ENCODE peak calls at places on chromosomes 11 and 22, in ten cellular contexts. One of them, this sample, is unnamed.

GRCh38 chr11:67500818-67501584 is 4.2 kb downstream of the PITPNM1 start:
- DNase-seq in Right ventricle myocardium superior: no peak
- DNase-seq in EL: no peak
- DNase-seq in transverse colon: no peak
- DNase-seq in fibroblast of mammary gland: no peak
- DNase-seq in skeletal muscle cell: no peak
- DNase-seq in stimulated activated naive CD8-positive, alpha-beta T cell treated with anti-CD3 and anti-CD28 coated beads, Interleukin-15, Interleukin-2, amounts not matched to agents 100 U/mL and 50 U/mL, for 24 hours: no peak
- DNase-seq in stimulated activated CD4-positive, alpha-beta T cell treated with anti-CD3 and anti-CD28 coated beads, Interleukin-1b, Interleukin-23, amount 100 ng/mL, for 1 hour: no peak
- DNase-seq in CD4-positive, alpha-beta T cell: no peak
- DNase-seq in body of pancreas: no peak
- DNase-seq in this sample: no peak

GRCh38 chr22:32674925-32675825 is 126.3 kb upstream of the TIMP3 start:
- DNase-seq in skeletal muscle cell: no peak
- DNase-seq in EL: peak; percentile 24
- DNase-seq in stimulated activated naive CD8-positive, alpha-beta T cell treated with anti-CD3 and anti-CD28 coated beads, Interleukin-15, Interleukin-2, amounts not matched to agents 100 U/mL and 50 U/mL, for 24 hours: no peak
- DNase-seq in transverse colon: no peak
- DNase-seq in CD4-positive, alpha-beta T cell: no peak
- DNase-seq in body of pancreas: no peak
- DNase-seq in stimulated activated CD4-positive, alpha-beta T cell treated with anti-CD3 and anti-CD28 coated beads, Interleukin-1b, Interleukin-23, amount 100 ng/mL, for 1 hour: no peak
- DNase-seq in fibroblast of mammary gland: peak; percentile 68
- DNase-seq in Right ventricle myocardium superior: no peak
- DNase-seq in this sample: no peak

GRCh38 chr11:2272241-2272945 is 2.0 kb upstream of the ASCL2 start:
- DNase-seq in stimulated activated CD4-positive, alpha-beta T cell treated with anti-CD3 and anti-CD28 coated beads, Interleukin-1b, Interleukin-23, amount 100 ng/mL, for 1 hour: no peak
- DNase-seq in stimulated activated naive CD8-positive, alpha-beta T cell treated with anti-CD3 and anti-CD28 coated beads, Interleukin-15, Interleukin-2, amounts not matched to agents 100 U/mL and 50 U/mL, for 24 hours: no peak
- DNase-seq in fibroblast of mammary gland: no peak
- DNase-seq in Right ventricle myocardium superior: peak; percentile 17
- DNase-seq in skeletal muscle cell: no peak
- DNase-seq in CD4-positive, alpha-beta T cell: no peak
- DNase-seq in body of pancreas: no peak
- DNase-seq in transverse colon: no peak
- DNase-seq in EL: no peak
- DNase-seq in this sample: peak; percentile 16

GRCh38 chr11:46322759-46323158 is 24.5 kb upstream of the DGKZ start:
- DNase-seq in EL: peak; percentile 42
- DNase-seq in fibroblast of mammary gland: peak; percentile 52
- DNase-seq in Right ventricle myocardium superior: no peak
- DNase-seq in CD4-positive, alpha-beta T cell: no peak
- DNase-seq in transverse colon: no peak
- DNase-seq in stimulated activated CD4-positive, alpha-beta T cell treated with anti-CD3 and anti-CD28 coated beads, Interleukin-1b, Interleukin-23, amount 100 ng/mL, for 1 hour: no peak
- DNase-seq in skeletal muscle cell: no peak
- DNase-seq in body of pancreas: no peak
- DNase-seq in stimulated activated naive CD8-positive, alpha-beta T cell treated with anti-CD3 and anti-CD28 coated beads, Interleukin-15, Interleukin-2, amounts not matched to agents 100 U/mL and 50 U/mL, for 24 hours: peak; percentile 45
- DNase-seq in this sample: no peak

GRCh38 chr11:830295-831131 is 2.2 kb upstream of the CD151 start:
- DNase-seq in fibroblast of mammary gland: no peak
- DNase-seq in stimulated activated CD4-positive, alpha-beta T cell treated with anti-CD3 and anti-CD28 coated beads, Interleukin-1b, Interleukin-23, amount 100 ng/mL, for 1 hour: no peak
- DNase-seq in Right ventricle myocardium superior: peak; percentile 90
- DNase-seq in skeletal muscle cell: no peak
- DNase-seq in stimulated activated naive CD8-positive, alpha-beta T cell treated with anti-CD3 and anti-CD28 coated beads, Interleukin-15, Interleukin-2, amounts not matched to agents 100 U/mL and 50 U/mL, for 24 hours: peak; percentile 77
- DNase-seq in EL: peak; percentile 72
- DNase-seq in transverse colon: peak; percentile 84
- DNase-seq in body of pancreas: peak; percentile 31
- DNase-seq in CD4-positive, alpha-beta T cell: peak; percentile 52
- DNase-seq in this sample: peak; percentile 92

GRCh38 chr22:42863349-42863911 is 6.4 kb upstream of the ARFGAP3 start:
- DNase-seq in CD4-positive, alpha-beta T cell: no peak
- DNase-seq in transverse colon: no peak
- DNase-seq in skeletal muscle cell: peak; percentile 74
- DNase-seq in body of pancreas: no peak
- DNase-seq in fibroblast of mammary gland: peak; percentile 90
- DNase-seq in stimulated activated naive CD8-positive, alpha-beta T cell treated with anti-CD3 and anti-CD28 coated beads, Interleukin-15, Interleukin-2, amounts not matched to agents 100 U/mL and 50 U/mL, for 24 hours: peak; percentile 53
- DNase-seq in Right ventricle myocardium superior: no peak
- DNase-seq in stimulated activated CD4-positive, alpha-beta T cell treated with anti-CD3 and anti-CD28 coated beads, Interleukin-1b, Interleukin-23, amount 100 ng/mL, for 1 hour: no peak
- DNase-seq in EL: peak; percentile 65
- DNase-seq in this sample: no peak

GRCh38 chr11:44983786-44984185 is 33.1 kb upstream of the TP53I11 start:
- DNase-seq in body of pancreas: peak; percentile 4
- DNase-seq in Right ventricle myocardium superior: no peak
- DNase-seq in skeletal muscle cell: no peak
- DNase-seq in stimulated activated CD4-positive, alpha-beta T cell treated with anti-CD3 and anti-CD28 coated beads, Interleukin-1b, Interleukin-23, amount 100 ng/mL, for 1 hour: no peak
- DNase-seq in CD4-positive, alpha-beta T cell: no peak
- DNase-seq in transverse colon: no peak
- DNase-seq in stimulated activated naive CD8-positive, alpha-beta T cell treated with anti-CD3 and anti-CD28 coated beads, Interleukin-15, Interleukin-2, amounts not matched to agents 100 U/mL and 50 U/mL, for 24 hours: no peak
- DNase-seq in fibroblast of mammary gland: no peak
- DNase-seq in EL: no peak
- DNase-seq in this sample: no peak

GRCh38 chr22:50192056-50192824 is 6.5 kb downstream of the TRABD start:
- DNase-seq in Right ventricle myocardium superior: no peak
- DNase-seq in fibroblast of mammary gland: peak; percentile 33
- DNase-seq in stimulated activated CD4-positive, alpha-beta T cell treated with anti-CD3 and anti-CD28 coated beads, Interleukin-1b, Interleukin-23, amount 100 ng/mL, for 1 hour: no peak
- DNase-seq in CD4-positive, alpha-beta T cell: no peak
- DNase-seq in skeletal muscle cell: no peak
- DNase-seq in EL: no peak
- DNase-seq in stimulated activated naive CD8-positive, alpha-beta T cell treated with anti-CD3 and anti-CD28 coated beads, Interleukin-15, Interleukin-2, amounts not matched to agents 100 U/mL and 50 U/mL, for 24 hours: no peak
- DNase-seq in body of pancreas: no peak
- DNase-seq in transverse colon: no peak
- DNase-seq in this sample: peak; percentile 73

GRCh38 chr11:118998822-118999221 is 884 bp downstream of the CENATAC start:
- DNase-seq in Right ventricle myocardium superior: no peak
- DNase-seq in stimulated activated naive CD8-positive, alpha-beta T cell treated with anti-CD3 and anti-CD28 coated beads, Interleukin-15, Interleukin-2, amounts not matched to agents 100 U/mL and 50 U/mL, for 24 hours: no peak
- DNase-seq in stimulated activated CD4-positive, alpha-beta T cell treated with anti-CD3 and anti-CD28 coated beads, Interleukin-1b, Interleukin-23, amount 100 ng/mL, for 1 hour: no peak
- DNase-seq in fibroblast of mammary gland: peak; percentile 68
- DNase-seq in skeletal muscle cell: no peak
- DNase-seq in transverse colon: no peak
- DNase-seq in EL: peak; percentile 91
- DNase-seq in CD4-positive, alpha-beta T cell: no peak
- DNase-seq in body of pancreas: no peak
- DNase-seq in this sample: no peak

GRCh38 chr11:1411301-1411700 is 21.6 kb downstream of the BRSK2 start:
- DNase-seq in fibroblast of mammary gland: no peak
- DNase-seq in Right ventricle myocardium superior: no peak
- DNase-seq in transverse colon: no peak
- DNase-seq in CD4-positive, alpha-beta T cell: no peak
- DNase-seq in stimulated activated CD4-positive, alpha-beta T cell treated with anti-CD3 and anti-CD28 coated beads, Interleukin-1b, Interleukin-23, amount 100 ng/mL, for 1 hour: no peak
- DNase-seq in stimulated activated naive CD8-positive, alpha-beta T cell treated with anti-CD3 and anti-CD28 coated beads, Interleukin-15, Interleukin-2, amounts not matched to agents 100 U/mL and 50 U/mL, for 24 hours: no peak
- DNase-seq in body of pancreas: peak; percentile 94
- DNase-seq in EL: no peak
- DNase-seq in skeletal muscle cell: no peak
- DNase-seq in this sample: no peak

GRCh38 chr11:112156153-112156552 is 7.7 kb downstream of the IL18 start:
- DNase-seq in stimulated activated naive CD8-positive, alpha-beta T cell treated with anti-CD3 and anti-CD28 coated beads, Interleukin-15, Interleukin-2, amounts not matched to agents 100 U/mL and 50 U/mL, for 24 hours: no peak
- DNase-seq in Right ventricle myocardium superior: no peak
- DNase-seq in fibroblast of mammary gland: no peak
- DNase-seq in stimulated activated CD4-positive, alpha-beta T cell treated with anti-CD3 and anti-CD28 coated beads, Interleukin-1b, Interleukin-23, amount 100 ng/mL, for 1 hour: no peak
- DNase-seq in EL: no peak
- DNase-seq in transverse colon: no peak
- DNase-seq in CD4-positive, alpha-beta T cell: no peak
- DNase-seq in body of pancreas: no peak
- DNase-seq in skeletal muscle cell: no peak
- DNase-seq in this sample: no peak

GRCh38 chr22:47066616-47066905 is 304.1 kb downstream of the TBC1D22A start:
- DNase-seq in stimulated activated CD4-positive, alpha-beta T cell treated with anti-CD3 and anti-CD28 coated beads, Interleukin-1b, Interleukin-23, amount 100 ng/mL, for 1 hour: no peak
- DNase-seq in body of pancreas: no peak
- DNase-seq in EL: no peak
- DNase-seq in CD4-positive, alpha-beta T cell: no peak
- DNase-seq in transverse colon: peak; percentile 1
- DNase-seq in fibroblast of mammary gland: no peak
- DNase-seq in skeletal muscle cell: no peak
- DNase-seq in Right ventricle myocardium superior: no peak
- DNase-seq in stimulated activated naive CD8-positive, alpha-beta T cell treated with anti-CD3 and anti-CD28 coated beads, Interleukin-15, Interleukin-2, amounts not matched to agents 100 U/mL and 50 U/mL, for 24 hours: no peak
- DNase-seq in this sample: no peak

GRCh38 chr11:120057595-120058581 is 80.0 kb downstream of the TRIM29 start:
- DNase-seq in stimulated activated naive CD8-positive, alpha-beta T cell treated with anti-CD3 and anti-CD28 coated beads, Interleukin-15, Interleukin-2, amounts not matched to agents 100 U/mL and 50 U/mL, for 24 hours: no peak
- DNase-seq in Right ventricle myocardium superior: no peak
- DNase-seq in transverse colon: peak; percentile 25
- DNase-seq in fibroblast of mammary gland: peak; percentile 21
- DNase-seq in CD4-positive, alpha-beta T cell: no peak
- DNase-seq in EL: peak; percentile 8
- DNase-seq in skeletal muscle cell: no peak
- DNase-seq in stimulated activated CD4-positive, alpha-beta T cell treated with anti-CD3 and anti-CD28 coated beads, Interleukin-1b, Interleukin-23, amount 100 ng/mL, for 1 hour: no peak
- DNase-seq in body of pancreas: no peak
- DNase-seq in this sample: no peak

GRCh38 chr22:20551805-20552449 is 44.5 kb downstream of the MED15 start:
- DNase-seq in transverse colon: no peak
- DNase-seq in stimulated activated naive CD8-positive, alpha-beta T cell treated with anti-CD3 and anti-CD28 coated beads, Interleukin-15, Interleukin-2, amounts not matched to agents 100 U/mL and 50 U/mL, for 24 hours: peak; percentile 74
- DNase-seq in Right ventricle myocardium superior: peak; percentile 61
- DNase-seq in skeletal muscle cell: no peak
- DNase-seq in CD4-positive, alpha-beta T cell: peak; percentile 38
- DNase-seq in EL: no peak
- DNase-seq in body of pancreas: peak; percentile 77
- DNase-seq in fibroblast of mammary gland: no peak
- DNase-seq in stimulated activated CD4-positive, alpha-beta T cell treated with anti-CD3 and anti-CD28 coated beads, Interleukin-1b, Interleukin-23, amount 100 ng/mL, for 1 hour: no peak
- DNase-seq in this sample: no peak

GRCh38 chr11:24779791-24780190 is 282.9 kb downstream of the LUZP2 start:
- DNase-seq in stimulated activated CD4-positive, alpha-beta T cell treated with anti-CD3 and anti-CD28 coated beads, Interleukin-1b, Interleukin-23, amount 100 ng/mL, for 1 hour: no peak
- DNase-seq in CD4-positive, alpha-beta T cell: no peak
- DNase-seq in skeletal muscle cell: no peak
- DNase-seq in EL: no peak
- DNase-seq in transverse colon: no peak
- DNase-seq in fibroblast of mammary gland: no peak
- DNase-seq in Right ventricle myocardium superior: no peak
- DNase-seq in body of pancreas: no peak
- DNase-seq in stimulated activated naive CD8-positive, alpha-beta T cell treated with anti-CD3 and anti-CD28 coated beads, Interleukin-15, Interleukin-2, amounts not matched to agents 100 U/mL and 50 U/mL, for 24 hours: no peak
- DNase-seq in this sample: no peak

GRCh38 chr11:112706863-112707262 is 254.4 kb upstream of the NCAM1 start:
- DNase-seq in transverse colon: no peak
- DNase-seq in EL: no peak
- DNase-seq in skeletal muscle cell: no peak
- DNase-seq in body of pancreas: no peak
- DNase-seq in CD4-positive, alpha-beta T cell: no peak
- DNase-seq in stimulated activated CD4-positive, alpha-beta T cell treated with anti-CD3 and anti-CD28 coated beads, Interleukin-1b, Interleukin-23, amount 100 ng/mL, for 1 hour: no peak
- DNase-seq in Right ventricle myocardium superior: no peak
- DNase-seq in fibroblast of mammary gland: no peak
- DNase-seq in stimulated activated naive CD8-positive, alpha-beta T cell treated with anti-CD3 and anti-CD28 coated beads, Interleukin-15, Interleukin-2, amounts not matched to agents 100 U/mL and 50 U/mL, for 24 hours: no peak
- DNase-seq in this sample: no peak

GRCh38 chr22:20572132-20572802 is 64.9 kb downstream of the MED15 start:
- DNase-seq in stimulated activated CD4-positive, alpha-beta T cell treated with anti-CD3 and anti-CD28 coated beads, Interleukin-1b, Interleukin-23, amount 100 ng/mL, for 1 hour: no peak
- DNase-seq in fibroblast of mammary gland: no peak
- DNase-seq in transverse colon: no peak
- DNase-seq in CD4-positive, alpha-beta T cell: no peak
- DNase-seq in EL: no peak
- DNase-seq in stimulated activated naive CD8-positive, alpha-beta T cell treated with anti-CD3 and anti-CD28 coated beads, Interleukin-15, Interleukin-2, amounts not matched to agents 100 U/mL and 50 U/mL, for 24 hours: no peak
- DNase-seq in Right ventricle myocardium superior: no peak
- DNase-seq in skeletal muscle cell: no peak
- DNase-seq in body of pancreas: no peak
- DNase-seq in this sample: no peak

GRCh38 chr11:34748036-34748435 is 127.1 kb downstream of the EHF start:
- DNase-seq in stimulated activated CD4-positive, alpha-beta T cell treated with anti-CD3 and anti-CD28 coated beads, Interleukin-1b, Interleukin-23, amount 100 ng/mL, for 1 hour: no peak
- DNase-seq in skeletal muscle cell: no peak
- DNase-seq in fibroblast of mammary gland: no peak
- DNase-seq in EL: no peak
- DNase-seq in transverse colon: no peak
- DNase-seq in stimulated activated naive CD8-positive, alpha-beta T cell treated with anti-CD3 and anti-CD28 coated beads, Interleukin-15, Interleukin-2, amounts not matched to agents 100 U/mL and 50 U/mL, for 24 hours: no peak
- DNase-seq in body of pancreas: no peak
- DNase-seq in Right ventricle myocardium superior: no peak
- DNase-seq in CD4-positive, alpha-beta T cell: no peak
- DNase-seq in this sample: no peak

GRCh38 chr11:88434333-88434976 is 96.9 kb upstream of the CTSC start:
- DNase-seq in Right ventricle myocardium superior: no peak
- DNase-seq in skeletal muscle cell: no peak
- DNase-seq in transverse colon: no peak
- DNase-seq in stimulated activated CD4-positive, alpha-beta T cell treated with anti-CD3 and anti-CD28 coated beads, Interleukin-1b, Interleukin-23, amount 100 ng/mL, for 1 hour: no peak
- DNase-seq in EL: no peak
- DNase-seq in CD4-positive, alpha-beta T cell: no peak
- DNase-seq in fibroblast of mammary gland: no peak
- DNase-seq in stimulated activated naive CD8-positive, alpha-beta T cell treated with anti-CD3 and anti-CD28 coated beads, Interleukin-15, Interleukin-2, amounts not matched to agents 100 U/mL and 50 U/mL, for 24 hours: no peak
- DNase-seq in body of pancreas: no peak
- DNase-seq in this sample: no peak

GRCh38 chr11:69446108-69446507 is 35.4 kb upstream of the LINC01488 start:
- DNase-seq in skeletal muscle cell: no peak
- DNase-seq in fibroblast of mammary gland: no peak
- DNase-seq in CD4-positive, alpha-beta T cell: no peak
- DNase-seq in stimulated activated naive CD8-positive, alpha-beta T cell treated with anti-CD3 and anti-CD28 coated beads, Interleukin-15, Interleukin-2, amounts not matched to agents 100 U/mL and 50 U/mL, for 24 hours: no peak
- DNase-seq in EL: no peak
- DNase-seq in Right ventricle myocardium superior: no peak
- DNase-seq in body of pancreas: no peak
- DNase-seq in transverse colon: no peak
- DNase-seq in stimulated activated CD4-positive, alpha-beta T cell treated with anti-CD3 and anti-CD28 coated beads, Interleukin-1b, Interleukin-23, amount 100 ng/mL, for 1 hour: no peak
- DNase-seq in this sample: no peak

GRCh38 chr22:32781695-32782094 is 19.8 kb upstream of the TIMP3 start:
- DNase-seq in EL: no peak
- DNase-seq in transverse colon: no peak
- DNase-seq in body of pancreas: no peak
- DNase-seq in stimulated activated CD4-positive, alpha-beta T cell treated with anti-CD3 and anti-CD28 coated beads, Interleukin-1b, Interleukin-23, amount 100 ng/mL, for 1 hour: no peak
- DNase-seq in stimulated activated naive CD8-positive, alpha-beta T cell treated with anti-CD3 and anti-CD28 coated beads, Interleukin-15, Interleukin-2, amounts not matched to agents 100 U/mL and 50 U/mL, for 24 hours: no peak
- DNase-seq in fibroblast of mammary gland: no peak
- DNase-seq in skeletal muscle cell: no peak
- DNase-seq in CD4-positive, alpha-beta T cell: no peak
- DNase-seq in Right ventricle myocardium superior: no peak
- DNase-seq in this sample: no peak

GRCh38 chr11:14973621-14974020 is 1.5 kb upstream of the CALCA start:
- DNase-seq in CD4-positive, alpha-beta T cell: peak; percentile 20
- DNase-seq in Right ventricle myocardium superior: no peak
- DNase-seq in skeletal muscle cell: no peak
- DNase-seq in EL: peak; percentile 8
- DNase-seq in fibroblast of mammary gland: no peak
- DNase-seq in transverse colon: no peak
- DNase-seq in stimulated activated naive CD8-positive, alpha-beta T cell treated with anti-CD3 and anti-CD28 coated beads, Interleukin-15, Interleukin-2, amounts not matched to agents 100 U/mL and 50 U/mL, for 24 hours: peak; percentile 56
- DNase-seq in body of pancreas: peak; percentile 22
- DNase-seq in stimulated activated CD4-positive, alpha-beta T cell treated with anti-CD3 and anti-CD28 coated beads, Interleukin-1b, Interleukin-23, amount 100 ng/mL, for 1 hour: no peak
- DNase-seq in this sample: no peak

GRCh38 chr11:115581871-115582639 is 77.8 kb upstream of the CADM1 start:
- DNase-seq in transverse colon: peak; percentile 45
- DNase-seq in skeletal muscle cell: no peak
- DNase-seq in CD4-positive, alpha-beta T cell: no peak
- DNase-seq in EL: no peak
- DNase-seq in stimulated activated naive CD8-positive, alpha-beta T cell treated with anti-CD3 and anti-CD28 coated beads, Interleukin-15, Interleukin-2, amounts not matched to agents 100 U/mL and 50 U/mL, for 24 hours: no peak
- DNase-seq in Right ventricle myocardium superior: no peak
- DNase-seq in fibroblast of mammary gland: no peak
- DNase-seq in body of pancreas: no peak
- DNase-seq in stimulated activated CD4-positive, alpha-beta T cell treated with anti-CD3 and anti-CD28 coated beads, Interleukin-1b, Interleukin-23, amount 100 ng/mL, for 1 hour: no peak
- DNase-seq in this sample: no peak

GRCh38 chr11:90779098-90779497 is 556.2 kb upstream of the CHORDC1 start:
- DNase-seq in stimulated activated CD4-positive, alpha-beta T cell treated with anti-CD3 and anti-CD28 coated beads, Interleukin-1b, Interleukin-23, amount 100 ng/mL, for 1 hour: no peak
- DNase-seq in EL: no peak
- DNase-seq in skeletal muscle cell: no peak
- DNase-seq in stimulated activated naive CD8-positive, alpha-beta T cell treated with anti-CD3 and anti-CD28 coated beads, Interleukin-15, Interleukin-2, amounts not matched to agents 100 U/mL and 50 U/mL, for 24 hours: no peak
- DNase-seq in fibroblast of mammary gland: no peak
- DNase-seq in transverse colon: no peak
- DNase-seq in body of pancreas: no peak
- DNase-seq in Right ventricle myocardium superior: no peak
- DNase-seq in CD4-positive, alpha-beta T cell: no peak
- DNase-seq in this sample: no peak

GRCh38 chr11:70474710-70475109 is 76.4 kb downstream of the CTTN start:
- DNase-seq in fibroblast of mammary gland: no peak
- DNase-seq in stimulated activated CD4-positive, alpha-beta T cell treated with anti-CD3 and anti-CD28 coated beads, Interleukin-1b, Interleukin-23, amount 100 ng/mL, for 1 hour: no peak
- DNase-seq in stimulated activated naive CD8-positive, alpha-beta T cell treated with anti-CD3 and anti-CD28 coated beads, Interleukin-15, Interleukin-2, amounts not matched to agents 100 U/mL and 50 U/mL, for 24 hours: no peak
- DNase-seq in transverse colon: no peak
- DNase-seq in body of pancreas: no peak
- DNase-seq in skeletal muscle cell: no peak
- DNase-seq in Right ventricle myocardium superior: no peak
- DNase-seq in CD4-positive, alpha-beta T cell: no peak
- DNase-seq in EL: no peak
- DNase-seq in this sample: no peak

GRCh38 chr11:76783901-76784813 is 1.0 kb downstream of the TSKU start:
- DNase-seq in skeletal muscle cell: peak; percentile 62
- DNase-seq in fibroblast of mammary gland: peak; percentile 74
- DNase-seq in transverse colon: peak; percentile 45
- DNase-seq in body of pancreas: peak; percentile 53
- DNase-seq in CD4-positive, alpha-beta T cell: no peak
- DNase-seq in stimulated activated CD4-positive, alpha-beta T cell treated with anti-CD3 and anti-CD28 coated beads, Interleukin-1b, Interleukin-23, amount 100 ng/mL, for 1 hour: no peak
- DNase-seq in Right ventricle myocardium superior: peak; percentile 72
- DNase-seq in stimulated activated naive CD8-positive, alpha-beta T cell treated with anti-CD3 and anti-CD28 coated beads, Interleukin-15, Interleukin-2, amounts not matched to agents 100 U/mL and 50 U/mL, for 24 hours: no peak
- DNase-seq in EL: peak; percentile 82
- DNase-seq in this sample: no peak

GRCh38 chr11:112162761-112163669 is 879 bp downstream of the IL18 start:
- DNase-seq in stimulated activated naive CD8-positive, alpha-beta T cell treated with anti-CD3 and anti-CD28 coated beads, Interleukin-15, Interleukin-2, amounts not matched to agents 100 U/mL and 50 U/mL, for 24 hours: no peak
- DNase-seq in skeletal muscle cell: no peak
- DNase-seq in fibroblast of mammary gland: no peak
- DNase-seq in EL: peak; percentile 30
- DNase-seq in CD4-positive, alpha-beta T cell: no peak
- DNase-seq in transverse colon: no peak
- DNase-seq in body of pancreas: no peak
- DNase-seq in stimulated activated CD4-positive, alpha-beta T cell treated with anti-CD3 and anti-CD28 coated beads, Interleukin-1b, Interleukin-23, amount 100 ng/mL, for 1 hour: no peak
- DNase-seq in Right ventricle myocardium superior: no peak
- DNase-seq in this sample: no peak

GRCh38 chr11:118531597-118532084 is 649 bp downstream of the TMEM25 start:
- DNase-seq in stimulated activated CD4-positive, alpha-beta T cell treated with anti-CD3 and anti-CD28 coated beads, Interleukin-1b, Interleukin-23, amount 100 ng/mL, for 1 hour: no peak
- DNase-seq in fibroblast of mammary gland: no peak
- DNase-seq in Right ventricle myocardium superior: no peak
- DNase-seq in body of pancreas: no peak
- DNase-seq in stimulated activated naive CD8-positive, alpha-beta T cell treated with anti-CD3 and anti-CD28 coated beads, Interleukin-15, Interleukin-2, amounts not matched to agents 100 U/mL and 50 U/mL, for 24 hours: no peak
- DNase-seq in skeletal muscle cell: no peak
- DNase-seq in transverse colon: no peak
- DNase-seq in EL: no peak
- DNase-seq in CD4-positive, alpha-beta T cell: no peak
- DNase-seq in this sample: peak; percentile 49